ENCODE peak calls at places on chromosomes 7 and 10, in six cellular contexts. J, G, K, V, B and H are unnamed samples.
A peak's percentile ranks its signal among the peaks of the same experiment; 100 is the strongest.

GRCh38 chr7:857661-858060 is 18.7 kb upstream of the GET4 start:
- DNase-seq in J (no peak), G (no peak), K (no peak), V (no peak), B (no peak), H (no peak)

GRCh38 chr10:27884185-27884630 is 114.7 kb downstream of the ODAD2 start:
- DNase-seq in J (no peak), G (no peak), K (no peak), V (no peak), B (no peak), H (no peak)

GRCh38 chr7:113421696-113422330 is 303.5 kb upstream of the SMIM30 start:
- DNase-seq in J (peak; percentile 84), G (peak; percentile 81), K (peak; percentile 84), V (peak; percentile 78), B (peak; percentile 38), H (peak; percentile 74)

GRCh38 chr7:90708841-90709317 is 112.8 kb downstream of the CDK14 start:
- DNase-seq in J (peak; percentile 41), G (peak; percentile 43), K (peak; percentile 42), V (no peak), B (no peak), H (peak; percentile 23)

GRCh38 chr10:68560916-68561691 is 967 bp downstream of the TET1 start:
- DNase-seq in J (no peak), G (peak; percentile 27), K (peak; percentile 38), V (peak; percentile 86), B (no peak), H (no peak)

GRCh38 chr10:78028438-78029293 is 649 bp downstream of the POLR3A start:
- DNase-seq in J (no peak), G (peak; percentile 84), K (peak; percentile 19), V (peak; percentile 62), B (no peak), H (peak; percentile 62)

GRCh38 chr10:121077331-121077730 is 226.2 kb downstream of the WDR11 start:
- DNase-seq in J (no peak), G (no peak), K (peak; percentile 16), V (no peak), B (no peak), H (no peak)

GRCh38 chr7:127976722-127977121 is 54.5 kb downstream of the LRRC4 start:
- DNase-seq in J (no peak), G (no peak), K (no peak), V (no peak), B (no peak), H (no peak)

GRCh38 chr10:86282664-86283465 is 83.7 kb downstream of the GRID1 start:
- DNase-seq in J (no peak), G (no peak), K (no peak), V (no peak), B (no peak), H (no peak)

GRCh38 chr10:79003183-79004100 is 65.3 kb upstream of the ZMIZ1 start:
- DNase-seq in J (no peak), G (no peak), K (no peak), V (no peak), B (no peak), H (no peak)

GRCh38 chr10:119541459-119542356 is 811 bp downstream of the RGS10 start:
- DNase-seq in J (no peak), G (no peak), K (peak; percentile 32), V (no peak), B (no peak), H (no peak)

DNA sequence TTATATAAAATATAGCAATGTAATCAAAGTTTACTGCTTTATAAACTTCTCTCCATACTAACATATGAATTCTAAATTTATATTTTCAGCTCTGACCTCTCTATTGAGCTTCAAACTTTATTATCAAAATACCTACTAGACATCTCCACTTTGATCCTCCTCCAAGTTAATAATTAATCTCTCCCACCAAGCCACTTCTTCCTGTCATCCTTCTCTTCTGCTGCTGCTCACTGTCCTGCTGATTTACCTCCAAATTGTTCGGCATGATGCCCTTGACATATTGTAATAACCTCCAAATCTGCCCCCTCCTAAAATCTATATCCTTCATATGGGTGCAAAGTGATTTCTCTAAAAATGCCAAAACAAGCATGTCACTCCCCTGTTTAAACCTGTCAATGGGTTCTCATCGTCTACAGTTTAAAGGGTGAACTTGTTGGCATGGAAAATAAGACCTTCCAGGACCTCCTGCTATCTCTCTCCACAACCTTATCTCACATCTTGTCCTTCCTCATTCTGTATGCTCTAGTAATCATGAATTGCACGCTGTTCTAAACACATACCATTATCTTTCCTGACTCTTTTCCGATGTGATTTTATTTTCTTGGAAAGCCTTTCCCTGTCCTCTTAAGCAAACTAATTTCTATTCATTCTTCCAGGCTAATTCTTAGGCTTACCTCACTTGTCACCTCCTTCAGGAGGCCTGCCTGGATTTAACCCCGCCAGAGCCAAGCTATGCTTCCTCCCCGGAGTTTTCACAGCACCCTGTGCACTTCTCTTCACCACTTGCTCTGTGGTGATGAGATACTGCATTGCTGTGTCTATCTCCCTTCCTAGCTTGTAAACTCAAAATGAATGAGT is 52.1 kb upstream of the STK17A start:
- DNase-seq in J (no peak), G (peak; percentile 46), K (no peak), V (no peak), B (no peak), H (no peak)
- TF ChIP-seq JUN in J (no peak), G (no peak), K (no peak), V (no peak), B (no peak), H (no peak)

DNA sequence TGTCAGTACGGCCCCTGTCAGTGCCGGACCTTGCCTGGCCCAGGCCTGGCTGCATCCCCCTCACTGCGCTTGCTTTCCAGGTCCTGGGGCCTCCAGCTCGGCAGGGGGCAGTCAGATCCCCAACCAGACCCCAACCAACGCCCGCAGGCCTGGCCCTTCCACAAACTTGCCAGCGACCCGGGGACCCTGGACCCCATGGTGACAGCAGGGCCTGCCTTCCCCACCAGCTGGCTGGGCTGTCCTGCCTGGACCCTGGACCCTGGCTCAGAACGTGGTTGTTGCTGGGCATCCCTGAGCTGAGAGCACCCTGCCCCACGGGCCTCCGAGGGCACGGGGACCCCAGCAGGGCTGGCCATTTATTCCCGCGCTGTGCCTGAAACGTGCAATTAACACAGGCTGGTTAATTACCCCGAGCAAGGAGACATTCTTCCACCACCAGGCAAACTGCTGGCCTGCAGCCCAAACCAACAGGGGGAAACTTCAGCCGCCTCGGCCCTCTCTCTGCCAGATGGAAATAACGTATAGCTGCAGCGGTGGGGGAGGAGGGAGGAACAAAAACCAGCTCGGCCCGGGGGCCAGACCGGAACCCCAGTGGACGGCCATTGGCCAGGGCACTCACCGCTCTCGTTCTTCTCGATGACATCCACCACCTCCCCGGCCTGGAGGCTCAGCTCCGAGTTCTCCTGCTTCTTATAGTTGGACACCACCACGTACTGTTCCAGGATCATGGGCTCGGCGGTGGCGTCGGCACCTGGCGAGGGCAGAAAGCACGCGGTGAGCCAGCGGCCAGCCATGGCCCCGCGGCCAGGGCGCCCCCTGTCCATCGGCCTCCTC is 167.1 kb downstream of the NEURL1 start:
- DNase-seq in J (no peak), G (peak; percentile 71), K (no peak), V (no peak), B (no peak), H (peak; percentile 22)
- TF ChIP-seq JUN in J (no peak), G (no peak), K (no peak), V (no peak), B (no peak), H (no peak)

GRCh38 chr7:134892963-134893362 is 93.3 kb upstream of the AGBL3 start:
- DNase-seq in J (no peak), G (peak; percentile 50), K (no peak), V (no peak), B (no peak), H (no peak)

GRCh38 chr7:134892002-134892693 is 94.2 kb upstream of the AGBL3 start:
- DNase-seq in J (no peak), G (peak; percentile 81), K (no peak), V (no peak), B (no peak), H (no peak)

GRCh38 chr7:134890246-134891240 is 95.8 kb upstream of the AGBL3 start:
- DNase-seq in J (peak; percentile 49), G (peak; percentile 32), K (no peak), V (no peak), B (no peak), H (peak; percentile 59)

GRCh38 chr7:134893920-134894319 is 92.4 kb upstream of the AGBL3 start:
- DNase-seq in J (no peak), G (no peak), K (no peak), V (no peak), B (no peak), H (no peak)

GRCh38 chr7:134891262-134892001 is 94.9 kb upstream of the AGBL3 start:
- DNase-seq in J (peak; percentile 97), G (peak; percentile 98), K (peak; percentile 67), V (no peak), B (peak; percentile 25), H (no peak)
- TF ChIP-seq JUN in J (peak; percentile 39), G (no peak), K (no peak), V (no peak), B (no peak), H (no peak)

GRCh38 chr10:115949282-115949844 is 323.6 kb downstream of the GFRA1 start:
- DNase-seq in J (no peak), G (no peak), K (no peak), V (no peak), B (no peak), H (no peak)

GRCh38 chr10:115948415-115948814 is 324.6 kb downstream of the GFRA1 start:
- DNase-seq in J (peak; percentile 13), G (no peak), K (no peak), V (no peak), B (no peak), H (no peak)

GRCh38 chr10:115951242-115951641 is 321.8 kb downstream of the GFRA1 start:
- DNase-seq in J (no peak), G (no peak), K (no peak), V (no peak), B (no peak), H (peak; percentile 19)

GRCh38 chr10:115953203-115953602 is 319.8 kb downstream of the GFRA1 start:
- DNase-seq in J (no peak), G (no peak), K (no peak), V (no peak), B (no peak), H (no peak)

GRCh38 chr10:115950320-115950719 is 322.7 kb downstream of the GFRA1 start:
- DNase-seq in J (no peak), G (no peak), K (no peak), V (no peak), B (no peak), H (peak; percentile 45)
- TF ChIP-seq JUN in J (no peak), G (no peak), K (no peak), V (no peak), B (no peak), H (no peak)

DNA sequence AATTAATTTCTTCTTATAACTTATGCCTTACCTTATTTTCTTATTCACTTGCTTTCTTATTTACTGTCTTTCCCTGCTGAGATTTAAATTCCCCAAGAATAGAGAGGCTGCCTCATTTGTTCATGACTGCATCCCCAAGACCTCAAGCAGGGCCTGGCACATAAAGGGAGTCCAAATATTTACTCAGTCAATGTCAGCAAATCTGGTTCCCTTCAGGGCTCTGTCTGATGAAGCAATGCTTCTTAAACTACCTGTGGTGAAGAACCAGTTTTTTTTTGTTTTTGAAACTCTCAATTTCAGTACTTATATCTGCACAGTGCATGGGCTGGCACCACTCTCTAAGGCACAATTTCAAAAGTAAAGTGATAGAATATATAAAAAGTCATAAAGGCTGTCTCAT is 4.7 kb downstream of the ZNF239 start:
- DNase-seq in J (no peak), G (no peak), K (no peak), V (no peak), B (no peak), H (no peak)
- TF ChIP-seq JUN in J (no peak), G (no peak), K (no peak), V (no peak), B (no peak), H (no peak)